ENCODE peak calls at places on chromosomes 6 and 20, in eight cellular contexts. One of them, this sample, is unnamed.

GRCh38 chr6:154112181-154112809 is 73.3 kb downstream of the OPRM1 start:
- DNase-seq in T-helper 2 cell: no peak
- DNase-seq in lung: no peak
- DNase-seq in AG08396: no peak
- DNase-seq in activated CD4-positive, alpha-beta T cell treated with anti-CD3 and anti-CD28 coated beads for 24 hours: no peak
- DNase-seq in mucosa of descending colon: no peak
- DNase-seq in stimulated activated CD8-positive, alpha-beta memory T cell treated with anti-CD3 and anti-CD28 coated beads, Interleukin-2, amount 100 ng/mL, for 1 hour: no peak
- DNase-seq in EL: peak; percentile 31
- DNase-seq in this sample: peak; percentile 6

GRCh38 chr6:160198577-160199211 is 59.9 kb downstream of the SLC22A2 start:
- DNase-seq in stimulated activated CD8-positive, alpha-beta memory T cell treated with anti-CD3 and anti-CD28 coated beads, Interleukin-2, amount 100 ng/mL, for 1 hour: no peak
- DNase-seq in lung: no peak
- DNase-seq in mucosa of descending colon: no peak
- DNase-seq in AG08396: no peak
- DNase-seq in EL: no peak
- DNase-seq in activated CD4-positive, alpha-beta T cell treated with anti-CD3 and anti-CD28 coated beads for 24 hours: no peak
- DNase-seq in T-helper 2 cell: no peak
- DNase-seq in this sample: no peak

GRCh38 chr20:44800398-44801046 is 9.8 kb downstream of the RIMS4 start:
- DNase-seq in EL: no peak
- DNase-seq in T-helper 2 cell: no peak
- DNase-seq in AG08396: no peak
- DNase-seq in lung: no peak
- DNase-seq in activated CD4-positive, alpha-beta T cell treated with anti-CD3 and anti-CD28 coated beads for 24 hours: no peak
- DNase-seq in mucosa of descending colon: no peak
- DNase-seq in stimulated activated CD8-positive, alpha-beta memory T cell treated with anti-CD3 and anti-CD28 coated beads, Interleukin-2, amount 100 ng/mL, for 1 hour: no peak
- DNase-seq in this sample: no peak

GRCh38 chr20:63206878-63207277 is 9.1 kb downstream of the YTHDF1 start:
- DNase-seq in stimulated activated CD8-positive, alpha-beta memory T cell treated with anti-CD3 and anti-CD28 coated beads, Interleukin-2, amount 100 ng/mL, for 1 hour: no peak
- DNase-seq in lung: no peak
- DNase-seq in activated CD4-positive, alpha-beta T cell treated with anti-CD3 and anti-CD28 coated beads for 24 hours: no peak
- DNase-seq in AG08396: no peak
- DNase-seq in EL: peak; percentile 72
- DNase-seq in T-helper 2 cell: no peak
- DNase-seq in mucosa of descending colon: peak; percentile 11
- DNase-seq in this sample: peak; percentile 38

GRCh38 chr6:118791499-118791898 is 102.5 kb upstream of the ASF1A start:
- DNase-seq in EL: no peak
- DNase-seq in AG08396: no peak
- DNase-seq in lung: no peak
- DNase-seq in T-helper 2 cell: no peak
- DNase-seq in mucosa of descending colon: no peak
- DNase-seq in stimulated activated CD8-positive, alpha-beta memory T cell treated with anti-CD3 and anti-CD28 coated beads, Interleukin-2, amount 100 ng/mL, for 1 hour: no peak
- DNase-seq in activated CD4-positive, alpha-beta T cell treated with anti-CD3 and anti-CD28 coated beads for 24 hours: no peak
- DNase-seq in this sample: no peak

GRCh38 chr6:112879920-112880413 is 532.8 kb downstream of the RFPL4B start:
- DNase-seq in stimulated activated CD8-positive, alpha-beta memory T cell treated with anti-CD3 and anti-CD28 coated beads, Interleukin-2, amount 100 ng/mL, for 1 hour: no peak
- DNase-seq in lung: peak; percentile 40
- DNase-seq in activated CD4-positive, alpha-beta T cell treated with anti-CD3 and anti-CD28 coated beads for 24 hours: no peak
- DNase-seq in AG08396: no peak
- DNase-seq in mucosa of descending colon: peak; percentile 64
- DNase-seq in T-helper 2 cell: no peak
- DNase-seq in EL: no peak
- DNase-seq in this sample: no peak

GRCh38 chr6:117908246-117909107 is 1.4 kb downstream of the SLC35F1 start:
- DNase-seq in lung: no peak
- DNase-seq in AG08396: no peak
- DNase-seq in activated CD4-positive, alpha-beta T cell treated with anti-CD3 and anti-CD28 coated beads for 24 hours: no peak
- DNase-seq in T-helper 2 cell: no peak
- DNase-seq in mucosa of descending colon: peak; percentile 29
- DNase-seq in EL: no peak
- DNase-seq in stimulated activated CD8-positive, alpha-beta memory T cell treated with anti-CD3 and anti-CD28 coated beads, Interleukin-2, amount 100 ng/mL, for 1 hour: no peak
- DNase-seq in this sample: peak; percentile 4

GRCh38 chr20:43766395-43766794 is 39.6 kb upstream of the GTSF1L start:
- DNase-seq in EL: no peak
- DNase-seq in activated CD4-positive, alpha-beta T cell treated with anti-CD3 and anti-CD28 coated beads for 24 hours: no peak
- DNase-seq in T-helper 2 cell: no peak
- DNase-seq in AG08396: no peak
- DNase-seq in stimulated activated CD8-positive, alpha-beta memory T cell treated with anti-CD3 and anti-CD28 coated beads, Interleukin-2, amount 100 ng/mL, for 1 hour: no peak
- DNase-seq in lung: no peak
- DNase-seq in mucosa of descending colon: no peak
- DNase-seq in this sample: peak; percentile 37

GRCh38 chr6:14401181-14401745 is 283.7 kb downstream of the CD83 start:
- DNase-seq in activated CD4-positive, alpha-beta T cell treated with anti-CD3 and anti-CD28 coated beads for 24 hours: no peak
- DNase-seq in EL: no peak
- DNase-seq in mucosa of descending colon: no peak
- DNase-seq in lung: no peak
- DNase-seq in T-helper 2 cell: no peak
- DNase-seq in AG08396: no peak
- DNase-seq in stimulated activated CD8-positive, alpha-beta memory T cell treated with anti-CD3 and anti-CD28 coated beads, Interleukin-2, amount 100 ng/mL, for 1 hour: no peak
- DNase-seq in this sample: no peak

GRCh38 chr20:24670341-24670821 is 201.0 kb downstream of the SYNDIG1 start:
- DNase-seq in EL: no peak
- DNase-seq in stimulated activated CD8-positive, alpha-beta memory T cell treated with anti-CD3 and anti-CD28 coated beads, Interleukin-2, amount 100 ng/mL, for 1 hour: no peak
- DNase-seq in activated CD4-positive, alpha-beta T cell treated with anti-CD3 and anti-CD28 coated beads for 24 hours: no peak
- DNase-seq in mucosa of descending colon: peak; percentile 31
- DNase-seq in T-helper 2 cell: no peak
- DNase-seq in AG08396: no peak
- DNase-seq in lung: no peak
- DNase-seq in this sample: no peak